ENCODE peak calls at places on chromosomes 12 and 14, in four cellular contexts. H is astrocyte of the cerebellum, T is AG10803, D is bronchial epithelial cell. U is an unnamed sample.

GRCh38 chr12:94222351-94222750 is 74.0 kb downstream of the PLXNC1 start:
- DNase-seq in H (no peak), T (no peak), D (no peak), U (no peak)

GRCh38 chr12:118038122-118038521 is 21.6 kb downstream of the RFC5 start:
- DNase-seq in T (no peak), H (no peak), D (no peak), U (no peak)

GRCh38 chr14:104676694-104677505 is 12.5 kb upstream of the INF2 start:
- DNase-seq in D (no peak), T (no peak), H (no peak), U (no peak)

GRCh38 chr12:68446379-68446778 is 114.2 kb upstream of the MDM1 start:
- DNase-seq in D (no peak), T (no peak), H (no peak), U (no peak)

GRCh38 chr14:61502459-61503093 is 181.2 kb downstream of the PRKCH start:
- DNase-seq in D (peak), H (no peak), T (no peak), U (no peak)

GRCh38 chr14:95040723-95041476 is 116.4 kb downstream of the DICER1 start:
- DNase-seq in H (no peak), D (no peak), T (no peak), U (no peak)

GRCh38 chr14:58783801-58784511 is 146.2 kb downstream of the DACT1 start:
- DNase-seq in T (peak), D (no peak), H (peak), U (no peak)

GRCh38 chr12:114902665-114903393 is 218.9 kb upstream of the TBX3 start:
- DNase-seq in H (peak), D (no peak), T (peak), U (no peak)

GRCh38 chr12:4107436-4107878 is 166.1 kb upstream of the CCND2 start:
- DNase-seq in H (no peak), D (peak), T (peak), U (peak)

GRCh38 chr12:71591601-71592000 is 72.0 kb downstream of the ZFC3H1 start:
- DNase-seq in D (no peak), H (no peak), T (no peak), U (no peak)

GRCh38 chr12:5622280-5622679 is 190.4 kb downstream of the NTF3 start:
- DNase-seq in D (no peak), T (no peak), H (no peak), U (no peak)

GRCh38 chr12:91274886-91275285 is 92.3 kb upstream of the DCN start:
- DNase-seq in D (no peak), H (peak), T (peak), U (no peak)

GRCh38 chr14:87397499-87397898 is 595.5 kb downstream of the GALC start:
- DNase-seq in D (no peak), T (no peak), H (no peak), U (no peak)

GRCh38 chr14:104635717-104636116 is 31.1 kb upstream of the TMEM179 start:
- DNase-seq in D (no peak), T (no peak), H (no peak), U (no peak)

GRCh38 chr12:21814814-21815213 is 40.3 kb upstream of the KCNJ8 start:
- DNase-seq in T (no peak), D (no peak), H (no peak), U (no peak)

GRCh38 chr12:100668939-100669536 is 95.6 kb downstream of the GAS2L3 start:
- DNase-seq in H (peak), T (peak), D (peak), U (no peak)

GRCh38 chr12:94879542-94879941 is 124.0 kb downstream of the NDUFA12 start:
- DNase-seq in T (no peak), D (peak), H (no peak), U (no peak)

GRCh38 chr12:66708704-66709443 is 30.0 kb upstream of the GRIP1 start:
- DNase-seq in D (peak), H (no peak), T (peak), U (no peak)

GRCh38 chr12:25054076-25054782 is 105.3 kb upstream of the BCAT1 start:
- DNase-seq in D (peak), H (no peak), T (no peak), U (no peak)

GRCh38 chr12:53259891-53260290 is 8.2 kb upstream of the ESPL1 start:
- DNase-seq in D (no peak), T (no peak), H (no peak), U (no peak)

GRCh38 chr14:33941727-33942126 is 9.1 kb downstream of the EGLN3 start:
- DNase-seq in H (no peak), T (no peak), D (no peak), U (no peak)
- TF ChIP-seq CTCF in H (no peak), T (no peak), D (no peak), U (no peak)

GRCh38 chr14:68791078-68791983 is 1.5 kb downstream of the ZFP36L1 start:
- DNase-seq in H (no peak), D (peak), T (peak), U (no peak)
- TF ChIP-seq CTCF in H (no peak), D (no peak), T (no peak), U (no peak)

GRCh38 chr12:108495054-108495453 is 20.0 kb upstream of the FICD start:
- DNase-seq in T (no peak), D (peak), H (no peak), U (peak)
- TF ChIP-seq CTCF in T (peak), D (peak), H (peak), U (peak)

DNA sequence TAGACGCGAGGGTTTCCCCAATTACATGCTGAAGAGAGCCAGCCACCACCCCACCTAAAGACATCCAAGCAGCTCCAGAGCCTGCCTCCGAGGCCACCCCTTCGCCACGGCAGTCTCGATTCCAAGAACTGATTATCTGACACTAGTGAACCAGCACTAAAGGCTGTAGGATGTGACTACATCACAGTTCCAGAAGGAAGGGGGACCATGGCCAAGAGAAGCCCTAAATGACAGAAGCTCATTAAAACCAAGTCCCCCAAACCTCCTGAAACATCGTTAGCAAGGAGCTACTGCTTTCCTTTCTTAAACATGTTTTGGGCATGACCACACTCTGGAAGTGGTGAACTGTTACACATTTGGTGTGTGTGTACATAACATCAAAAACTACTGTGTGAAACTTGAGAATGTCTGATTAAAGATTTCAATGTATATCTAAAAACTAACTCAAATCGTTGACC is 88.2 kb downstream of the DUSP16 start:
- DNase-seq in H (no peak), D (no peak), T (no peak), U (no peak)
- TF ChIP-seq CTCF in H (no peak), D (no peak), T (no peak), U (no peak)

GRCh38 chr12:113370923-113371682 is 12.7 kb downstream of the PLBD2 start:
- DNase-seq in T (no peak), D (no peak), H (no peak), U (no peak)
- TF ChIP-seq CTCF in T (no peak), D (no peak), H (no peak), U (no peak)

DNA sequence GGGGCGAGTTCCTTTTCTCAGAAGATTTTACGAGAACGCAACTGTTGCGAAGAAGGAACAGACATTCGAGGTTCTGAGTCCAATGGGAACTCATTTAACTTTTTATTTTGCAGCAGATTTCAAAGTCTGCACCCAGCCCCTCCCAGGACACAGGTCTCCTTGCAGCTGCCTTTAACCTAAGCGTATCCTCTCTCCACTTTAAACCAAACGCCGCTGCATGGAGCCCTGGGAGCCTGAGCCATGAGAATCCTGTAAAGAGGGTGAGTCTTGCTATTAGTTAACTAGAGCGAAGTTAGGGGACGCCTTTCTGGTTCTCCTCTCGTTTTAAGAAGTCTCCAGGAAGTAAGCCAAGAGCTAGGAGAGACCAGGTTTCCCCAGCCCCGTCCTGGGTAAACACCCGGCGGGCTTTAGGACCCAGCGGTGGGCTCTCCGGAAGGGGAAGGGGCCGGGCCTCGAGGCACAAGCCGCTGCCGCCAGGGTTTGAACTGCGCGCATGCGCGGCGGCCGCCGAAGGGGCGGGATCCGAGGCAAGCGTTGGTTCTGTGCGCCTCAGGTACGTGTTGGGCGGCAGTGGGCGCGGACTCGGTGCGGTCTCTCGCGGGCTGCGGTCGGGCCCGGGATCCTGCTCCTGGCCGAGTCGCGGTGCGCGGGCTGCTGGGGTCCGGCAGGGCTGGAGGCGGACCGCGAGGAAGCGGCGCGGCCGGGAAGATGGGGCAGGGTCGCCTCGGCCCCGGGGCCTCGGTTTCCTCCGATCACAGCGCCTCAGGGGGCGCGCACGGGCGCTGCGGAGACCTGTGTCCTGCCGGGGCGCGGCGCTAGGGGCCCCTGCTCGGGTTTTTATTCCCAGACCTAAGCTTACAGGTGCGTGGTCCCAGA is at the start of gene TDP1:
- DNase-seq in T (peak), H (peak), D (peak), U (peak)
- TF ChIP-seq CTCF in T (no peak), H (no peak), D (peak), U (no peak)

GRCh38 chr12:106171117-106171750 is 32.5 kb upstream of the NUAK1 start:
- DNase-seq in H (no peak), D (no peak), T (peak), U (no peak)
- TF ChIP-seq CTCF in H (no peak), D (no peak), T (peak), U (no peak)

GRCh38 chr14:96497586-96497985 is 4.6 kb upstream of the PAPOLA start:
- DNase-seq in H (no peak), T (no peak), D (no peak), U (no peak)

GRCh38 chr14:96502621-96503251 is 554 bp downstream of the PAPOLA start:
- DNase-seq in D (peak), T (peak), H (no peak), U (no peak)

GRCh38 chr14:96501383-96501745 is 818 bp upstream of the PAPOLA start:
- DNase-seq in T (no peak), D (no peak), H (no peak), U (no peak)

GRCh38 chr14:96497087-96497486 is 5.1 kb upstream of the PAPOLA start:
- DNase-seq in T (no peak), H (no peak), D (peak), U (no peak)

DNA sequence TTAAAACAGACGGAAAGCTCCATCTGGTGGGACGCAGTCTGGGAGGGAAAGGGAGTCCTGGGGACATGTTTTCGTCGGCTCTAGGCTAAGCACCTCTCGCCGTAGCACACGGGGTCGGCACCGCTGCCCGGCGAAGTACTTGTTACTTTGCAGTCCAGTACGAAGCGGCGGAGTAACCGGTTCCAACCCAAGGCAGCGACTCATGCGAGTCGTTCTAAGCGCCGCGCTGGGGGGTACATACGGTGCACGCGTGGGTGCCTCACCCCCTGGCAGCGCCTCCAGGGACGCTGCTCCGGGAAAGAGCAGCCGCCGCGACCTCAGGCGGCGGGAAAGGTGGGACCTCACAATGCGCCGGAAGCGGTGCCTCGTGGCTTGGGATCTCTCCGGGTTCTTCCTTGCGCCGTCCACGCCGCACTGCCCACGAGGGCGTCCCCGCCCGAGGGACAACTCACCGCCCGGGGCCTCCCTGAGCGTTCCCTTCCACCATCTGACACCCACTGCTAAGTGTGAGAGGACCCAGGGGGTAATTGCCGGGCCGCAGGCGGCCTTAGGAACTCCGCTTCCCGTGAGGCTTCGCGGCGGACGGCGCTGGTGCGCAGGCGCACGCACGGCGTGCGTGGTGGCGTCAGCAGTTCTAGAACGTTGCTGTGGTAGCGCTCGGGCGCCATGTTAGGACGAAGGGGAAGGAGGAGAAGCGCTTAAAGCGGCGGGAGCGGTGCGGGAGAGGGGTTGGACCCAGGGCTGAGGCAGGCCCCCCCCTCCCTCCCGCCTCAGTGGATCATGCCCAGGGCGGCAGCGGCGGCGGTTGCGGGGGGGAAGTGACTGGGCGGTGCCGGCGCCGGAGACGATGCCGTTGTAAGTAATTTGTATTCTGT is at the start of gene PAPOLA:
- DNase-seq in H (peak), D (peak), T (peak), U (peak)
- TF ChIP-seq CTCF in H (no peak), D (peak), T (peak), U (no peak)